ENCODE peak calls at places on chromosomes 6 and 20, in nine cellular contexts. V is pancreas; T is ovary; B is upper lobe of right lung; G is HCT116; M is neuronal stem cell; Q is NT2/D1; I is CD8-positive, alpha-beta T cell; Z is H9. D is an unnamed sample.
A peak's percentile ranks its signal among the peaks of the same experiment; 100 is the strongest.

GRCh38 chr6:93701526-93701925 is 282.2 kb upstream of the EPHA7 start:
- DNase-seq in V (no peak), T (no peak), B (no peak), G (no peak), M (no peak), Q (no peak), I (no peak), Z (no peak), D (no peak)

GRCh38 chr20:3218307-3218988 is 9.2 kb downstream of the ITPA start:
- DNase-seq in V (peak; percentile 68), T (peak; percentile 44), B (peak; percentile 88), G (no peak), M (peak; percentile 52), Q (no peak), I (peak; percentile 80), Z (peak; percentile 88), D (peak; percentile 25)

GRCh38 chr6:149129401-149130077 is 188.0 kb upstream of the TAB2 start:
- DNase-seq in V (no peak), T (no peak), B (no peak), G (no peak), M (no peak), Q (no peak), I (no peak), Z (no peak), D (no peak)

GRCh38 chr20:4190792-4191519 is 175.6 kb upstream of the RNF24 start:
- DNase-seq in V (no peak), T (no peak), B (peak; percentile 17), G (no peak), M (no peak), Q (no peak), I (no peak), Z (no peak), D (no peak)

GRCh38 chr6:7426447-7427169 is 37.0 kb downstream of the RIOK1 start:
- DNase-seq in V (no peak), T (no peak), B (no peak), G (no peak), M (no peak), Q (no peak), I (no peak), Z (no peak), D (no peak)

GRCh38 chr6:36028088-36028886 is 679 bp downstream of the MAPK14 start:
- DNase-seq in V (peak; percentile 54), T (no peak), B (peak; percentile 78), G (no peak), M (peak; percentile 24), Q (no peak), I (peak; percentile 43), Z (peak; percentile 37), D (peak; percentile 17)

GRCh38 chr6:99425647-99426453 is 742 bp upstream of the PNISR start:
- DNase-seq in V (peak; percentile 81), T (peak; percentile 85), B (peak; percentile 91), G (peak; percentile 86), M (peak; percentile 87), Q (peak; percentile 93), I (peak; percentile 55), Z (peak; percentile 94), D (peak; percentile 70)

GRCh38 chr6:71294121-71294523 is 5.5 kb downstream of the OGFRL1 start:
- DNase-seq in V (peak; percentile 21), T (no peak), B (no peak), G (no peak), M (no peak), Q (no peak), I (no peak), Z (no peak), D (no peak)

GRCh38 chr6:134342211-134342610 is 24.3 kb upstream of the SGK1 start:
- DNase-seq in V (no peak), T (no peak), B (no peak), G (no peak), M (no peak), Q (no peak), I (no peak), Z (no peak), D (no peak)
- H3K4me1 ChIP-seq in V (no peaks in the 10 kb centered on the region), T (no peaks in the 10 kb centered on the region), B (no peaks in the 10 kb centered on the region), G (no peaks in the 10 kb centered on the region), M (no peaks in the 10 kb centered on the region), Q (no peaks in the 10 kb centered on the region), I (no peaks in the 10 kb centered on the region), Z (no peaks in the 10 kb centered on the region), D (no peaks in the 10 kb centered on the region)

GRCh38 chr20:39853664-39854063 is 835.4 kb downstream of the MAFB start:
- DNase-seq in V (no peak), T (no peak), B (no peak), G (no peak), M (peak; percentile 91), Q (peak; percentile 64), I (no peak), Z (no peak), D (no peak)
- H3K4me1 ChIP-seq in V (peaks cover 12% of the 10 kb centered on the region), T (peaks cover 6% of the 10 kb centered on the region), B (peaks cover 18% of the 10 kb centered on the region), G (no peaks in the 10 kb centered on the region), M (peaks cover 35% of the 10 kb centered on the region), Q (peaks cover 5% of the 10 kb centered on the region), I (no peaks in the 10 kb centered on the region), Z (no peaks in the 10 kb centered on the region), D (no peaks in the 10 kb centered on the region)

GRCh38 chr20:10501377-10501776 is 66.3 kb downstream of the SLX4IP start:
- DNase-seq in V (no peak), T (no peak), B (peak; percentile 75), G (no peak), M (no peak), Q (no peak), I (peak; percentile 12), Z (no peak), D (peak; percentile 60)

GRCh38 chr20:10492844-10493243 is 57.7 kb downstream of the SLX4IP start:
- DNase-seq in V (no peak), T (no peak), B (no peak), G (no peak), M (no peak), Q (no peak), I (no peak), Z (no peak), D (no peak)

GRCh38 chr20:10498196-10498595 is 63.1 kb downstream of the SLX4IP start:
- DNase-seq in V (no peak), T (no peak), B (no peak), G (no peak), M (no peak), Q (no peak), I (no peak), Z (no peak), D (no peak)

GRCh38 chr20:10495173-10495572 is 60.1 kb downstream of the SLX4IP start:
- DNase-seq in V (no peak), T (no peak), B (no peak), G (no peak), M (no peak), Q (no peak), I (no peak), Z (no peak), D (no peak)

GRCh38 chr20:10497283-10497682 is 62.2 kb downstream of the SLX4IP start:
- DNase-seq in V (no peak), T (no peak), B (no peak), G (no peak), M (no peak), Q (no peak), I (no peak), Z (no peak), D (no peak)
- H3K4me1 ChIP-seq in V (no peaks in the 10 kb centered on the region), T (peaks cover 2% of the 10 kb centered on the region), B (no peaks in the 10 kb centered on the region), G (peaks cover 7% of the 10 kb centered on the region), M (peaks cover 6% of the 10 kb centered on the region), Q (no peaks in the 10 kb centered on the region), I (peaks cover 5% of the 10 kb centered on the region), Z (peaks cover 14% of the 10 kb centered on the region), D (no peaks in the 10 kb centered on the region)

GRCh38 chr20:49281913-49282467 is 4.1 kb upstream of the ZNFX1 start:
- DNase-seq in V (no peak), T (no peak), B (no peak), G (no peak), M (no peak), Q (no peak), I (no peak), Z (no peak), D (no peak)

GRCh38 chr20:49283176-49283702 is 5.4 kb upstream of the ZNFX1 start:
- DNase-seq in V (no peak), T (no peak), B (no peak), G (no peak), M (no peak), Q (no peak), I (no peak), Z (no peak), D (no peak)

GRCh38 chr20:49283703-49284625 is 6.1 kb upstream of the ZNFX1 start:
- DNase-seq in V (no peak), T (no peak), B (no peak), G (no peak), M (no peak), Q (no peak), I (no peak), Z (no peak), D (no peak)

GRCh38 chr20:49281059-49281912 is 3.4 kb upstream of the ZNFX1 start:
- DNase-seq in V (no peak), T (no peak), B (no peak), G (no peak), M (no peak), Q (no peak), I (no peak), Z (peak; percentile 71), D (no peak)

GRCh38 chr20:49282584-49283171 is 4.8 kb upstream of the ZNFX1 start:
- DNase-seq in V (no peak), T (no peak), B (no peak), G (no peak), M (no peak), Q (no peak), I (no peak), Z (no peak), D (no peak)
- H3K4me1 ChIP-seq in V (peaks cover 13% of the 10 kb centered on the region), T (peaks cover 14% of the 10 kb centered on the region), B (peaks cover 37% of the 10 kb centered on the region), G (peaks cover 80% of the 10 kb centered on the region), M (peaks cover 7% of the 10 kb centered on the region), Q (no peaks in the 10 kb centered on the region), I (peaks cover 48% of the 10 kb centered on the region), Z (no peaks in the 10 kb centered on the region), D (peaks cover 10% of the 10 kb centered on the region)

D was measured in prostate gland.